ENCODE peak calls at places on chromosomes 1 and 21, in six cellular contexts. E is amygdala; T is GF-D8; V is heart right ventricle; M is T-helper 9 cell; P is stimulated activated CD4-positive, alpha-beta T cell treated with anti-CD3 and anti-CD28 coated beads, TNF-alpha, amount 100 ng/mL, for 4 hours. W is an unnamed sample.
A peak's percentile ranks its signal among the peaks of the same experiment; 100 is the strongest.

GRCh38 chr1:60281360-60281932 is 207.9 kb upstream of the C1orf87 start:
- DNase-seq in E (peak; percentile 15), T (no peak), V (peak; percentile 56), M (no peak), P (no peak), W (peak; percentile 12)

GRCh38 chr1:11804666-11805453 is 904 bp downstream of the MTHFR start:
- DNase-seq in E (no peak), T (no peak), V (peak; percentile 78), M (no peak), P (no peak), W (no peak)

GRCh38 chr21:32483293-32483595 is 70.7 kb downstream of the EVA1C start:
- DNase-seq in E (no peak), T (no peak), V (no peak), M (no peak), P (no peak), W (no peak)

GRCh38 chr1:52473039-52473438 is 68.6 kb downstream of the PRPF38A start:
- DNase-seq in E (no peak), T (no peak), V (no peak), M (no peak), P (no peak), W (no peak)

GRCh38 chr1:5971471-5972197 is 20.6 kb downstream of the NPHP4 start:
- DNase-seq in E (no peak), T (no peak), V (no peak), M (no peak), P (no peak), W (no peak)

GRCh38 chr21:37829447-37829846 is 86.8 kb downstream of the KCNJ6 start:
- DNase-seq in E (no peak), T (no peak), V (no peak), M (no peak), P (no peak), W (no peak)

GRCh38 chr1:230982698-230983097 is 3.8 kb downstream of the ARV1 start:
- DNase-seq in E (no peak), T (no peak), V (no peak), M (no peak), P (no peak), W (no peak)

GRCh38 chr1:108643492-108644333 is 17.2 kb downstream of the HENMT1 start:
- DNase-seq in E (no peak), T (peak; percentile 65), V (peak; percentile 56), M (peak; percentile 27), P (no peak), W (no peak)

GRCh38 chr1:112092656-112093371 is 103.3 kb upstream of the KCND3 start:
- DNase-seq in E (no peak), T (no peak), V (no peak), M (no peak), P (no peak), W (no peak)